ENCODE peak calls at places on chromosomes 1 and 21, in four cellular contexts. H is SK-N-SH, Z is H1, M is K562. V is an unnamed sample.

GRCh38 chr1:112699425-112700144 is 7.3 kb downstream of the RHOC start:
- DNase-seq in H (no peak), M (no peak), Z (no peak), V (no peak)

GRCh38 chr1:37474697-37475379 is 458 bp downstream of the ZC3H12A start:
- DNase-seq in M (peak; percentile 52), H (no peak), Z (no peak), V (no peak)

GRCh38 chr21:15751037-15751436 is 21.3 kb downstream of the USP25 start:
- DNase-seq in H (no peak), M (no peak), Z (no peak), V (no peak)

GRCh38 chr1:187157552-187157951 is 328.8 kb downstream of the PLA2G4A start:
- DNase-seq in Z (no peak), M (no peak), H (no peak), V (no peak)

GRCh38 chr21:41752231-41752681 is 14.6 kb downstream of the RIPK4 start:
- DNase-seq in H (no peak), Z (no peak), M (no peak), V (no peak)

GRCh38 chr1:9838946-9839345 is 15.2 kb upstream of the CLSTN1 start:
- DNase-seq in Z (no peak), H (no peak), M (no peak), V (no peak)

GRCh38 chr1:31234870-31235269 is 4.8 kb downstream of the NKAIN1 start:
- DNase-seq in H (no peak), M (no peak), Z (no peak), V (no peak)

GRCh38 chr1:70717656-70718055 is 306.6 kb downstream of the CTH start:
- DNase-seq in M (no peak), H (no peak), Z (no peak), V (no peak)

GRCh38 chr1:203114202-203114601 is 13.3 kb upstream of the ADORA1 start:
- DNase-seq in H (no peak), M (no peak), Z (no peak), V (no peak)

GRCh38 chr1:100455478-100456072 is 82.4 kb upstream of the GPR88 start:
- DNase-seq in M (no peak), H (peak; percentile 6), Z (no peak), V (no peak)

GRCh38 chr1:178544531-178544930 is 31.6 kb downstream of the TEX35 start:
- DNase-seq in H (no peak), M (no peak), Z (no peak), V (no peak)

GRCh38 chr1:198541737-198542136 is 1.3 kb upstream of the ATP6V1G3 start:
- DNase-seq in Z (no peak), M (no peak), H (no peak), V (no peak)

GRCh38 chr1:186112280-186112679 is 262.8 kb downstream of the TPR start:
- DNase-seq in Z (no peak), H (no peak), M (peak; percentile 89), V (no peak)

GRCh38 chr1:228161381-228161780 is 4.2 kb upstream of the IBA57 start:
- DNase-seq in H (no peak), Z (no peak), M (no peak), V (no peak)

GRCh38 chr21:14956826-14957225 is 108.0 kb downstream of the NRIP1 start:
- DNase-seq in M (no peak), H (no peak), Z (no peak), V (no peak)

DNA sequence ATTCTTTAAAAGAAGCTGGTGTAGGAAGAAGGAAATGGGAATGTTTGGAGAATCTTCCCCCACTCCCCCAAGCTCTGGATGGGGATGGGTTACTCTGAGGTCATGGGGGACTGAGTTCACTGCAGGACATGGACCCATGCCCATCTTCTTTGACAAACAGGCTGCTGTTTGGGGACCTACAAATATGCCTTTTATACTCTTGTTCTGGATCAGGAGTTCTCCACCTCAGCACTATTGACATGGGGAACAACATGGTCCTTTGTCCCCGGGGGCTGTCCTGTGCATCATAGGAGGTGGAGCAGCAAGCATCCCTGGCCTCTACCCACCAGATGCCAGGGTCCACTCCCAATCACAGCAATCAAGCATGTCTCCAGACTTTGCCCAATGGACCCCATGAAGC is 365.8 kb upstream of the C1orf174 start:
- DNase-seq in H (no peak), Z (no peak), M (no peak), V (no peak)
- TF ChIP-seq NRF1 in H (no peak), Z (no peak), M (no peak), V (no peak)

GRCh38 chr1:204499511-204500468 is 5.2 kb upstream of the PIK3C2B start:
- DNase-seq in Z (no peak), M (no peak), H (no peak), V (no peak)

GRCh38 chr1:204494281-204495077 is at the start of gene PIK3C2B:
- DNase-seq in M (peak; percentile 92), Z (peak; percentile 69), H (peak; percentile 97), V (peak; percentile 55)

GRCh38 chr1:204503122-204503912 is 8.7 kb upstream of the PIK3C2B start:
- DNase-seq in M (peak; percentile 60), H (no peak), Z (no peak), V (no peak)

GRCh38 chr1:204495078-204495753 is 611 bp upstream of the PIK3C2B start:
- DNase-seq in H (no peak), M (no peak), Z (no peak), V (no peak)

DNA sequence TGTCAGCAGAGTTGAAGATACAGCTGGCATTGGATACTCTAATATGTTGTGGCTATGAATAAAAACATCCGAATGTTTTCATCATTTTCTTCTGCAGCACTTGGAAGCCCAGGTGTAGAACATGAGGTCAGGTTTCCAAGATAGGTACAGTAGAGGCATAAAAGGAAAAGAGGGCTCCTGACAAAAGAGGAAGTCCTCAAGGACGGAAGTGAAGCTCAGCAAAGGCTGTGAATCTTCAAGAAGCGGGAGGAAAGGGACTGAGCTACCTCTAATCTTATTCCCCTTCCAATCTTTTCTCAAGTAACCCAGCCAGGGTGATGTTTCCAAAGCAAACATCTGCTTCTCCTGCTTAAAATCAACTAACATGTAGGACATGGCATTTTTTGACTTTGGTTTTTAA is 4.4 kb upstream of the PIK3C2B start:
- DNase-seq in M (no peak), H (no peak), Z (no peak), V (no peak)
- TF ChIP-seq NRF1 in M (no peak), H (no peak), Z (no peak), V (no peak)

GRCh38 chr1:221741364-221741970 is 422 bp downstream of the DUSP10 start:
- DNase-seq in M (peak; percentile 41), H (peak; percentile 56), Z (no peak), V (no peak)
- TF ChIP-seq NRF1 in M (no peak), H (no peak), Z (no peak), V (no peak)

DNA sequence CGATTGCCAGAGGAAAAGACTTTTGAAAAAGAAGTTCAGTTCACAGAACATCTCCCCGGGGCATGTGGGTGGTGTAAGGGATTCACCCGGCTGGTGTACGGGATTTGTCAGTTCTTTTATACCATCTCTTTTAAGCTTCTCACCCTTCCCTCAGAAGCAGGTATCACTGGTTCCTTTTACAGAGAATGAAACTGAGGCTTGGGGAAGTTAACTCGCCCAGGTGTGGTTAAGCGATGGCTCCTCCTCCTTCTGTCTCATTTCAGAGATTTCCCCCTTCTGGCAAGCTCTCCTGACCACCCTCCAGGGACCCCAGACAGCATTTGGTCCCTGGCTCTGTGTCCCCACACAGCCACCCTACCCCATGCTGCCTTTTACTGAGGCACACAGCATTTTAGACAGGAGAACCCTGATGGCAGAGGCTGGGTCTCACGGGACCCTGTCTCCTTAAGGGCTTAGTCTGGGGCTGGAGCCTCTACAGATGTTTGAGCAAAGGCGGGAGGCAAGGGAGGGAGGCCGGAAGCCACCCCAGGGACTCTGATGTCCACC is 2.8 kb upstream of the ECE1 start:
- DNase-seq in M (no peak), H (no peak), Z (no peak), V (peak; percentile 85)
- TF ChIP-seq NRF1 in M (no peak), H (no peak), Z (no peak), V (no peak)

GRCh38 chr1:201147396-201148015 is 6.8 kb downstream of the TMEM9 start:
- DNase-seq in H (no peak), M (no peak), Z (no peak), V (no peak)
- TF ChIP-seq NRF1 in H (no peak), M (no peak), Z (no peak), V (no peak)

DNA sequence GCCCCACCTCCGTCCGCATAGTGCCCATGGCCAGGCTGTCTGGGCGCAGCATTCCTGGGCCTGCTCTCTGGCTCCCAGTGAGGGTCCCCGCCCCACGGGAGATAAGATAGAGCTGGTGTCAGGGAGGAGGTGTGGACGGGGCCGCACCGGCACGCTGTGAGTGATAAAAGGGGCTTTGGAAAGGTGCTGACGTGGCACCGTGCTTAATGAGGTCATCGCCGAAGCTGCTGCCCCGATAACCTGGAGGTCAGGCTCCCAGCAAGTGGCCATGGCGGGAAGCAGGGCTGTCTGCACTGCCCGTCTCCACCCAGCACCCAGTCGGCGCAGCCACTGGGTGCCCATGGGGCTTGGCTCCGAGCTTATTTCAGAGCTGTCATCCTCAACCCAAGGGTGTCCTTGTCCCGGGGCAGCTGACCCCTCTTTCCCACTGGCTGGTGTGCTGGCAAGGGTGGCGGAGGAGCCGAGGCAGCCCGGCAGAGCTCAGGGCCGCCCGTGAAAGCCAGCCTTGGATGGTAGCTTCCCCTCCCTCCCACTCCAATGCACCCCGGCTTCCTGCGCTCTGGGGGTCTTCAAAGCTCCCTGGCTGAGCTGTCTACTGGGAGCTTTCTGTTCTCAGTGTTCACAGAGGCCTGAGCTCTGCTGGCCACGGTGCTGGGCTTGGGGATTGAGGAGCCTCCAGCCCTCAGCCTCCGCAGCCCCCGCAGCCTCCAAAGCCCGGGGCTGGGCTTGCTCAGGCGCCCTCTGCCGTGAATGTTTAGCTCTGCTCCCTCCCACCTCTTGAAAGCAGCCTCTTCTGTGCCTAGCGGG is 105.1 kb upstream of the ARHGEF16 start:
- DNase-seq in H (no peak), M (peak; percentile 58), Z (no peak), V (no peak)
- TF ChIP-seq NRF1 in H (no peak), M (no peak), Z (no peak), V (no peak)

GRCh38 chr21:39690454-39690853 is 54.5 kb upstream of the IGSF5 start:
- DNase-seq in M (no peak), H (no peak), Z (no peak), V (no peak)
- TF ChIP-seq NRF1 in M (no peak), H (no peak), Z (no peak), V (no peak)

GRCh38 chr1:226223786-226224244 is 351 bp downstream of the MIXL1 start:
- DNase-seq in Z (no peak), M (no peak), H (peak; percentile 82), V (no peak)
- TF ChIP-seq NRF1 in Z (no peak), M (no peak), H (no peak), V (no peak)

GRCh38 chr1:202034683-202035462 is 24.5 kb downstream of the ELF3 start:
- DNase-seq in Z (peak; percentile 41), H (no peak), M (peak; percentile 49), V (peak; percentile 35)
- TF ChIP-seq NRF1 in Z (no peak), H (no peak), M (no peak), V (no peak)

GRCh38 chr21:40471103-40471502 is 375.9 kb downstream of the DSCAM start:
- DNase-seq in H (no peak), M (no peak), Z (no peak), V (no peak)
- TF ChIP-seq NRF1 in H (no peak), M (no peak), Z (no peak), V (no peak)

V was measured in GM12878.